ENCODE peak calls at places on chromosome 12, in seven cellular contexts. G is AG10803, Y is progenitor cell of endocrine pancreas, U is tibial artery, B is left lung, Z is B cell, K is KG1. S is an unnamed sample.

GRCh38 chr12:63862187-63863107 is 17.9 kb downstream of the SRGAP1 start:
- DNase-seq in G (peak), Y (no peak), U (no peak), B (no peak), Z (no peak), K (no peak), S (no peak)

GRCh38 chr12:11755311-11755930 is 105.9 kb downstream of the ETV6 start:
- DNase-seq in G (peak), Y (no peak), U (no peak), B (no peak), Z (no peak), K (no peak), S (no peak)

GRCh38 chr12:59904874-59905521 is 309.2 kb downstream of the SLC16A7 start:
- DNase-seq in G (peak), Y (no peak), U (no peak), B (no peak), Z (no peak), K (no peak), S (no peak)

GRCh38 chr12:75818863-75819262 is 212.7 kb downstream of the PHLDA1 start:
- DNase-seq in G (peak), Y (no peak), U (no peak), B (no peak), Z (no peak), K (no peak), S (no peak)

GRCh38 chr12:128078311-128078851 is 188.6 kb upstream of the TMEM132C start:
- DNase-seq in G (peak), Y (no peak), U (no peak), B (no peak), Z (no peak), K (no peak), S (no peak)

GRCh38 chr12:51388066-51388799 is 3.0 kb downstream of the GALNT6 start:
- DNase-seq in G (peak), Y (no peak), U (peak), B (no peak), Z (no peak), K (no peak), S (peak)

GRCh38 chr12:131061041-131061806 is 107.5 kb downstream of the ADGRD1 start:
- DNase-seq in G (no peak), Y (no peak), U (peak), B (no peak), Z (no peak), K (no peak), S (peak)

GRCh38 chr12:129807101-129807500 is 96.7 kb downstream of the TMEM132D start:
- DNase-seq in G (no peak), Y (no peak), U (no peak), B (no peak), Z (no peak), K (no peak), S (no peak)

GRCh38 chr12:86249856-86250255 is 6.3 kb downstream of the MGAT4C start:
- DNase-seq in G (no peak), Y (no peak), U (no peak), B (no peak), Z (no peak), K (no peak), S (no peak)

GRCh38 chr12:5922500-5922899 is 22.6 kb downstream of the ANO2 start:
- DNase-seq in G (no peak), Y (no peak), U (peak), B (peak), Z (no peak), K (no peak), S (no peak)

GRCh38 chr12:15732341-15733061 is 56.7 kb downstream of the EPS8 start:
- DNase-seq in G (peak), Y (no peak), U (no peak), B (no peak), Z (no peak), K (no peak), S (no peak)

GRCh38 chr12:25377475-25378179 is 126.9 kb upstream of the KRAS start:
- DNase-seq in G (peak), Y (no peak), U (no peak), B (no peak), Z (no peak), K (no peak), S (peak)

GRCh38 chr12:70482764-70483163 is 116.7 kb downstream of the KCNMB4 start:
- DNase-seq in G (no peak), Y (no peak), U (no peak), B (no peak), Z (no peak), K (no peak), S (no peak)

GRCh38 chr12:53223391-53224267 is 8.4 kb downstream of the RARG start:
- DNase-seq in G (peak), Y (no peak), U (peak), B (no peak), Z (no peak), K (no peak), S (peak)

GRCh38 chr12:3145036-3145435 is 67.9 kb downstream of the TSPAN9 start:
- DNase-seq in G (no peak), Y (no peak), U (no peak), B (no peak), Z (no peak), K (no peak), S (no peak)

GRCh38 chr12:13362260-13362841 is 165.8 kb downstream of the EMP1 start:
- DNase-seq in G (peak), Y (peak), U (no peak), B (no peak), Z (peak), K (no peak), S (peak)

GRCh38 chr12:120649442-120650248 is 9.2 kb downstream of the CABP1 start:
- DNase-seq in G (no peak), Y (no peak), U (peak), B (no peak), Z (no peak), K (no peak), S (no peak)

GRCh38 chr12:4116251-4117111 is 157.1 kb upstream of the CCND2 start:
- DNase-seq in G (peak), Y (no peak), U (no peak), B (no peak), Z (peak), K (no peak), S (no peak)

GRCh38 chr12:132517013-132517739 is 27.2 kb downstream of the FBRSL1 start:
- DNase-seq in G (no peak), Y (no peak), U (no peak), B (no peak), Z (no peak), K (no peak), S (no peak)

GRCh38 chr12:83093426-83093825 is 406.7 kb downstream of the TMTC2 start:
- DNase-seq in G (no peak), Y (no peak), U (no peak), B (no peak), Z (no peak), K (no peak), S (no peak)

GRCh38 chr12:43332977-43333649 is 218.9 kb downstream of the ADAMTS20 start:
- DNase-seq in G (no peak), Y (no peak), U (no peak), B (no peak), Z (no peak), K (no peak), S (no peak)

GRCh38 chr12:130236421-130236820 is 74.2 kb downstream of the FZD10 start:
- DNase-seq in G (no peak), Y (no peak), U (no peak), B (no peak), Z (no peak), K (no peak), S (no peak)

GRCh38 chr12:104057771-104058197 is 6.5 kb upstream of the HCFC2 start:
- DNase-seq in G (no peak), Y (no peak), U (no peak), B (no peak), Z (peak), K (no peak), S (peak)

GRCh38 chr12:124389537-124390441 is 94.9 kb downstream of the RFLNA start:
- DNase-seq in G (no peak), Y (no peak), U (no peak), B (no peak), Z (no peak), K (no peak), S (no peak)

GRCh38 chr12:124213606-124214347 is 81.1 kb upstream of the RFLNA start:
- DNase-seq in G (no peak), Y (no peak), U (no peak), B (no peak), Z (no peak), K (no peak), S (no peak)

GRCh38 chr12:62977419-62977818 is 42.5 kb upstream of the PPM1H start:
- DNase-seq in G (peak), Y (no peak), U (no peak), B (no peak), Z (no peak), K (no peak), S (no peak)

GRCh38 chr12:49335955-49336644 is 888 bp downstream of the C1QL4 start:
- DNase-seq in G (no peak), Y (no peak), U (no peak), B (no peak), Z (peak), K (no peak), S (no peak)

GRCh38 chr12:69039881-69040280 is 106.9 kb upstream of the CPM start:
- DNase-seq in G (peak), Y (no peak), U (no peak), B (no peak), Z (no peak), K (no peak), S (peak)

GRCh38 chr12:52052471-52053186 is 1.4 kb downstream of the NR4A1 start:
- DNase-seq in G (no peak), Y (no peak), U (no peak), B (no peak), Z (peak), K (no peak), S (no peak)

GRCh38 chr12:57611116-57611809 is at the start of gene ARHGEF25:
- DNase-seq in G (peak), Y (peak), U (peak), B (peak), Z (peak), K (no peak), S (no peak)

GRCh38 chr12:111193067-111193466 is 175.8 kb downstream of the PHETA1 start:
- DNase-seq in G (no peak), Y (no peak), U (no peak), B (no peak), Z (no peak), K (no peak), S (no peak)

GRCh38 chr12:112843272-112843671 is 51.7 kb downstream of the RPH3A start:
- DNase-seq in G (peak), Y (no peak), U (no peak), B (no peak), Z (no peak), K (no peak), S (no peak)

GRCh38 chr12:2286461-2287131 is 233.8 kb downstream of the CACNA1C start:
- DNase-seq in G (peak), Y (no peak), U (peak), B (no peak), Z (no peak), K (no peak), S (no peak)

GRCh38 chr12:42213954-42214426 is 24.1 kb downstream of the YAF2 start:
- DNase-seq in G (peak), Y (no peak), U (no peak), B (no peak), Z (no peak), K (no peak), S (no peak)

GRCh38 chr12:21354641-21355040 is 18.1 kb upstream of the IAPP start:
- DNase-seq in G (no peak), Y (no peak), U (no peak), B (no peak), Z (no peak), K (no peak), S (no peak)

GRCh38 chr12:1907652-1908611 is 10.5 kb downstream of the CACNA2D4 start:
- DNase-seq in G (no peak), Y (peak), U (peak), B (peak), Z (peak), K (no peak), S (no peak)

GRCh38 chr12:123393747-123394146 is 9.8 kb downstream of the KMT5A start:
- DNase-seq in G (peak), Y (no peak), U (no peak), B (no peak), Z (no peak), K (no peak), S (no peak)